ENCODE peak calls at places on chromosome 19, in eight cellular contexts. J is lung, A is Peyer's patch, W is adrenal gland, N is sigmoid colon, L is spleen, P is H9, G is pancreas. K is an unnamed sample.
A peak's percentile ranks its signal among the peaks of the same experiment; 100 is the strongest.

GRCh38 chr19:50190439-50190891 is 13.0 kb upstream of the MYH14 start:
- DNase-seq in J (no peak), A (peak; percentile 89), W (no peak), N (no peak), L (no peak), P (no peak), G (no peak), K (no peak)

GRCh38 chr19:41548954-41549688 is 26.8 kb upstream of the CEACAM21 start:
- DNase-seq in J (no peak), A (peak; percentile 91), W (no peak), N (no peak), L (no peak), P (no peak), G (no peak), K (no peak)

GRCh38 chr19:58181902-58182576 is 822 bp upstream of the ZNF274 start:
- DNase-seq in J (peak; percentile 30), A (peak; percentile 66), W (peak; percentile 65), N (no peak), L (peak; percentile 81), P (peak; percentile 75), G (no peak), K (peak; percentile 72)

GRCh38 chr19:50739841-50740426 is 16.8 kb downstream of the CLEC11A start:
- DNase-seq in J (no peak), A (no peak), W (no peak), N (no peak), L (no peak), P (peak; percentile 78), G (no peak), K (no peak)

GRCh38 chr19:11978492-11979100 is 13.8 kb downstream of the ZNF763 start:
- DNase-seq in J (no peak), A (no peak), W (no peak), N (no peak), L (no peak), P (no peak), G (no peak), K (no peak)

GRCh38 chr19:29702958-29703320 is 12.1 kb downstream of the C19orf12 start:
- DNase-seq in J (no peak), A (no peak), W (no peak), N (no peak), L (peak; percentile 56), P (no peak), G (peak; percentile 43), K (no peak)

GRCh38 chr19:9857920-9858746 is 23.0 kb downstream of the PIN1 start:
- DNase-seq in J (no peak), A (no peak), W (no peak), N (no peak), L (peak; percentile 71), P (no peak), G (no peak), K (peak; percentile 78)

GRCh38 chr19:58305932-58306323 is 751 bp downstream of the ERVK3-1 start:
- DNase-seq in J (no peak), A (peak; percentile 49), W (no peak), N (no peak), L (no peak), P (no peak), G (no peak), K (no peak)

GRCh38 chr19:18436651-18437478 is 1.1 kb downstream of the ISYNA1 start:
- DNase-seq in J (no peak), A (peak; percentile 95), W (peak; percentile 93), N (peak; percentile 88), L (peak; percentile 94), P (peak; percentile 93), G (no peak), K (peak; percentile 99)

GRCh38 chr19:18586311-18586710 is 2.3 kb upstream of the REX1BD start:
- DNase-seq in J (no peak), A (no peak), W (no peak), N (no peak), L (no peak), P (no peak), G (no peak), K (no peak)

GRCh38 chr19:50835785-50836542 is 2.6 kb upstream of the KLK15 start:
- DNase-seq in J (peak; percentile 64), A (peak; percentile 89), W (peak; percentile 91), N (peak; percentile 78), L (peak; percentile 90), P (peak; percentile 81), G (peak; percentile 97), K (peak; percentile 98)

GRCh38 chr19:50745221-50745620 is 22.1 kb downstream of the CLEC11A start:
- DNase-seq in J (no peak), A (no peak), W (no peak), N (no peak), L (no peak), P (no peak), G (no peak), K (no peak)

GRCh38 chr19:49642488-49643035 is 553 bp downstream of the SCAF1 start:
- DNase-seq in J (no peak), A (no peak), W (no peak), N (no peak), L (no peak), P (no peak), G (no peak), K (no peak)

GRCh38 chr19:18473706-18474087 is 35.8 kb upstream of the ISYNA1 start:
- DNase-seq in J (no peak), A (no peak), W (no peak), N (no peak), L (peak; percentile 71), P (no peak), G (no peak), K (peak; percentile 41)

GRCh38 chr19:16262618-16263017 is 62.0 kb upstream of the KLF2 start:
- DNase-seq in J (no peak), A (peak; percentile 59), W (no peak), N (no peak), L (no peak), P (no peak), G (peak; percentile 77), K (no peak)

GRCh38 chr19:30605333-30605732 is 233.1 kb downstream of the ZNF536 start:
- DNase-seq in J (no peak), A (no peak), W (no peak), N (no peak), L (no peak), P (no peak), G (no peak), K (no peak)

GRCh38 chr19:58182577-58182988 is 278 bp upstream of the ZNF274 start:
- DNase-seq in J (no peak), A (no peak), W (no peak), N (no peak), L (no peak), P (no peak), G (no peak), K (no peak)

DNA sequence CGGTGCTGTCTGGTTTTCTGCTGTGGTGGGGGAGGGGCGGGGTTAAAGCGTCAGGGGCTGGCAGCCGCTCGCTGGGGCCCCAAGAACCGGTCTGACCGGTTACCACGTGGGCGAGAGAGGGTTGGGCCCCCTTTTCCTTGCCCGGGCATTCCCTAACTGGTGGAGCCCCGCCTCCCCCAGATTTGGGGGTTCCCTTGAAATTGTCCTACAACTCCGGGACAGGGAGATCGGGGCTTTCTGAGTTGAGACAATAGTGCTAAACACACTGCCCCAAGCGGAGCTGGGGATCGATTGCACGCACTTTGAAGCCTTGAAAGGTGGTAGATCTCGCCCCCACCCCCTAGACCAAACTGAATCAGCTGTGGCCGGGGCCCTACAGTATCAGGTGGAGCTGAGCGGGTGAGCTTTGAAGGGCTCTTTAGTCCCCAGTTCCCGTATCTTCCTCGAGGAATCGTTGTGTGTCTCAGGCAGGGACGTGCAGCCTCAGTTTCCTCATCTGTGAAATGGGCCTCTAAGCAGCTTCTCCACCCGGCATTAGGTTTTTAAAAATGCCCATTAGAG is 4.8 kb downstream of the IER2 start:
- DNase-seq in J (peak; percentile 90), A (peak; percentile 88), W (peak; percentile 86), N (peak; percentile 90), L (peak; percentile 91), P (peak; percentile 92), G (peak; percentile 97), K (peak; percentile 95)
- TF ChIP-seq CTCF in J (no peak), A (no peak), W (no peak), N (no peak), L (no peak), P (peak; percentile 42), G (no peak), K (peak; percentile 39)

GRCh38 chr19:6022570-6023049 is 44.7 kb upstream of the RANBP3 start:
- DNase-seq in J (no peak), A (no peak), W (no peak), N (peak; percentile 58), L (no peak), P (no peak), G (no peak), K (no peak)

GRCh38 chr19:6020166-6020967 is 42.4 kb upstream of the RANBP3 start:
- DNase-seq in J (no peak), A (no peak), W (no peak), N (peak; percentile 38), L (peak; percentile 59), P (no peak), G (no peak), K (peak; percentile 62)

GRCh38 chr19:6023085-6023682 is 45.2 kb upstream of the RANBP3 start:
- DNase-seq in J (no peak), A (no peak), W (no peak), N (peak; percentile 61), L (peak; percentile 40), P (no peak), G (peak; percentile 39), K (peak; percentile 90)

GRCh38 chr19:6021878-6022569 is 44.1 kb upstream of the RANBP3 start:
- DNase-seq in J (peak; percentile 66), A (peak; percentile 89), W (peak; percentile 92), N (peak; percentile 85), L (peak; percentile 86), P (peak; percentile 84), G (peak; percentile 85), K (peak; percentile 95)

GRCh38 chr19:6020972-6021805 is 43.2 kb upstream of the RANBP3 start:
- DNase-seq in J (no peak), A (no peak), W (no peak), N (peak; percentile 50), L (peak; percentile 25), P (no peak), G (peak; percentile 53), K (peak; percentile 36)
- H3K27me3 ChIP-seq in J (no peaks in the 10 kb centered on the region), A (no peaks in the 10 kb centered on the region), W (no peaks in the 10 kb centered on the region), N (no peaks in the 10 kb centered on the region), L (no peaks in the 10 kb centered on the region), P (no peaks in the 10 kb centered on the region), G (no peaks in the 10 kb centered on the region), K (no peaks in the 10 kb centered on the region)

GRCh38 chr19:55637534-55637933 is 3.3 kb upstream of the ZNF580 start:
- DNase-seq in J (no peak), A (no peak), W (no peak), N (no peak), L (no peak), P (no peak), G (no peak), K (peak; percentile 11)
- H3K4me1 ChIP-seq in J (peaks cover 19% of the 10 kb centered on the region), A (peaks cover 9% of the 10 kb centered on the region), W (peaks cover 48% of the 10 kb centered on the region), N (peaks cover 77% of the 10 kb centered on the region), L (peaks cover 70% of the 10 kb centered on the region), P (peaks cover 2% of the 10 kb centered on the region), G (peaks cover 13% of the 10 kb centered on the region), K (peaks cover 21% of the 10 kb centered on the region)

DNA sequence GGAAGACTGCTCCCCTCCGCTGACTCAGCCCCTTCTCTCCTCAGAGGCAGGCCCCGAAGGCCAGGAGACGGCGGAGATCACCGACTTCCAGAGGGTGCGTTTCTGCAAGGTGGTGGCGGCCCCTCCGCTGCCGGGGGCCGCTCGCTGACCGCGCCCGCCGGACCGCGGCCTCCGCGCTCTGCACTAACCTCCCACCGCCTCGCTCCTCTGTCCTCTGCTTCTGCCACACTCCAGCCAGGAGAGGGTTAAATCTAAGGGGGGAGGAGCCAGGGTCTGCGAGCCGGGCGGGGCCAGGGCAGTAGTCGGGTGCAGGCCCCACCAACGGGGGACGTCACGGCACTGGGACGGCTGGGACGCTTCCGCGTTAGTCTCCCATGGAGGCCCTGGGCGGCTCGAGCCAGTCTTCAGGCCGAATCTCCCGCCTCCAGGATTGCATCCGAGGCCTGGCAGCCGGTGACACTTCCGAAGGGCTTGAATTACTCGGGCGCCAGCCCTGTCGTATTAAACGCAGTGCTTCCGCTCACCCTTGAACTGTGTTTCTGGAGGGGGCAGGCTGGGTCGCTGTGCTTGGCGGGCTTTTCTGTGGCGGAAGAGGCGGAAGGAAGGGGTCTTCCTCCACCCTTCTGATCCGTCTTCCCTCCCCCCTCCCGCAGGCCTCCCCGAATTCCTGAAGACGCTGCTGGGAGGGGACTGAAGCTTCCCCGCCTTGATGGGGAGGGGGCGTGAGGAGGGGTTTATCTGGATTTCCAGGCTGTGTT is 1.2 kb upstream of the INAFM1 start:
- DNase-seq in J (peak; percentile 93), A (peak; percentile 97), W (peak; percentile 97), N (peak; percentile 97), L (peak; percentile 98), P (peak; percentile 96), G (peak; percentile 89), K (peak; percentile 100)
- TF ChIP-seq CTCF in J (no peak), A (no peak), W (no peak), N (no peak), L (no peak), P (no peak), G (no peak), K (no peak)

K was measured in osteoblast.